ENCODE peak calls at places on chromosomes 5 and 9, in ten cellular contexts. E is cardiac muscle cell, D is AG04449, W is NB4, F is neural progenitor cell, Q is AG09309, Y is stomach, V is prostate gland, I is HCT116, C is ascending aorta. N is an unnamed sample.

GRCh38 chr9:109101810-109102209 is 17.9 kb downstream of the TMEM245 start:
- DNase-seq in E (peak; percentile 81), D (no peak), W (peak; percentile 51), F (no peak), Q (no peak), Y (no peak), V (peak; percentile 73), I (peak; percentile 27), C (no peak), N (peak; percentile 94)

GRCh38 chr5:1204693-1205242 is 3.4 kb downstream of the SLC6A19 start:
- DNase-seq in E (peak; percentile 30), D (no peak), W (peak; percentile 61), F (peak; percentile 80), Q (no peak), Y (no peak), V (no peak), I (peak; percentile 6), C (no peak), N (peak; percentile 33)

GRCh38 chr5:124102491-124102890 is 590.5 kb downstream of the CSNK1G3 start:
- DNase-seq in E (peak; percentile 8), D (no peak), W (no peak), F (no peak), Q (no peak), Y (no peak), V (no peak), I (no peak), C (no peak), N (no peak)

GRCh38 chr5:36029914-36030313 is 36.8 kb downstream of the UGT3A2 start:
- DNase-seq in E (no peak), D (no peak), W (no peak), F (no peak), Q (no peak), Y (no peak), V (no peak), I (no peak), C (no peak), N (no peak)

GRCh38 chr9:95268681-95269080 is 48.8 kb downstream of the FANCC start:
- DNase-seq in E (peak; percentile 55), D (no peak), W (peak; percentile 27), F (peak; percentile 28), Q (no peak), Y (no peak), V (peak; percentile 11), I (peak; percentile 10), C (no peak), N (peak; percentile 47)

GRCh38 chr5:131196331-131196730 is 25.6 kb downstream of the LYRM7 start:
- DNase-seq in E (no peak), D (no peak), W (no peak), F (no peak), Q (peak; percentile 1), Y (no peak), V (no peak), I (no peak), C (no peak), N (no peak)

GRCh38 chr9:20854444-20854843 is 170.4 kb downstream of the FOCAD start:
- DNase-seq in E (no peak), D (peak; percentile 77), W (no peak), F (no peak), Q (no peak), Y (no peak), V (no peak), I (no peak), C (no peak), N (no peak)

GRCh38 chr5:51859624-51860023 is 476.4 kb downstream of the ISL1 start:
- DNase-seq in E (no peak), D (no peak), W (no peak), F (no peak), Q (no peak), Y (no peak), V (no peak), I (no peak), C (no peak), N (no peak)

GRCh38 chr5:140165101-140165920 is 9.7 kb upstream of the CYSTM1 start:
- DNase-seq in E (no peak), D (no peak), W (no peak), F (no peak), Q (no peak), Y (peak; percentile 91), V (no peak), I (no peak), C (no peak), N (no peak)

GRCh38 chr5:34606101-34606500 is 50.0 kb upstream of the RAI14 start:
- DNase-seq in E (peak; percentile 55), D (no peak), W (no peak), F (no peak), Q (no peak), Y (no peak), V (no peak), I (no peak), C (no peak), N (no peak)

GRCh38 chr5:116488334-116488733 is 86.3 kb downstream of the SEMA6A start:
- DNase-seq in E (no peak), D (no peak), W (no peak), F (no peak), Q (no peak), Y (no peak), V (no peak), I (no peak), C (no peak), N (no peak)

GRCh38 chr9:107020040-107020530 is 157.1 kb downstream of the ZNF462 start:
- DNase-seq in E (peak; percentile 96), D (peak; percentile 87), W (no peak), F (peak; percentile 79), Q (peak; percentile 84), Y (no peak), V (no peak), I (no peak), C (no peak), N (no peak)

GRCh38 chr5:118857700-118858099 is 130.6 kb downstream of the DTWD2 start:
- DNase-seq in E (peak; percentile 3), D (no peak), W (peak; percentile 48), F (no peak), Q (no peak), Y (no peak), V (no peak), I (no peak), C (no peak), N (peak; percentile 2)

DNA sequence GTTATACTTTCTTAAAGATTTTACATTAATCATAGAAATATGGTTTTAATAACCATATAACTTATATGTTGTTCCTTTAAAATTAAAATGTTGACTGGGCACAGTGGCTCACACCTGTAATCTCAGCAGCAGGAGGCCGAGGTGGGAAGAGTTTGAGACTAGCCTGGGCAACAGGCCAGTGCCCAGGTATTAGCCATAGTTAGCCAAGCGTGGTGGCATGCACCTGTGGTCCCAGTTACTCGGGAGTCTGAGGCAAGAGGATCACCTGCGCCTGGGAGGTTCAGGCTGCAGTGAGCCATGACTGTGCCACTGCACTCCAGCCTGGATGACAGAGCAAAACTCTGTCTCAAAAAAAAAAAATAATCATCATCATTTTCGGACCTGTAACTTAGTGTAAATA is 133.5 kb downstream of the DTWD2 start:
- DNase-seq in E (no peak), D (no peak), W (no peak), F (no peak), Q (no peak), Y (no peak), V (no peak), I (no peak), C (no peak), N (no peak)
- H3K4me3 ChIP-seq in E (no peak overlapping the region), D (no peak overlapping the region), W (no peak overlapping the region), F (no peak overlapping the region), Q (no peak overlapping the region), Y (no peak overlapping the region), V (no peak overlapping the region), I (no peak overlapping the region), C (no peak overlapping the region), N (no peak overlapping the region)

DNA sequence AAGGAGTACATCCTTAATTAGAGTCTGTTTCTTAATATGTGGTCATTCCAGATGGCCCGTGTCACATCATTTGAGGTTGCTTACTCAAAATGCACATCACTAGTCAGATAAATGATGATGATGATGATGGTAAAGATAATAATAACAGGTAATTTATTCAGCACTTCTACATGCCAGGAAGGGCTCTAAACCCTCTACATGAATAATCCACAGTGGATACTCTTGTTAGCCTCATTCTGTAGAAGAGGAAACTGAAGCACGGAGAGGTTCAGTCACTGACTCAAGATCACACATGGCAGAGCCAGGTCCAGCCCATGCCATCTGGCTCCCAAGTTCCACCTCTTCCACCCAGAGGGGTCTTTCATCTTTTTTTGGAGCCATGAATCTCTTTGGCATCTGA is 11.7 kb downstream of the SH3PXD2B start:
- DNase-seq in E (no peak), D (no peak), W (no peak), F (no peak), Q (no peak), Y (no peak), V (no peak), I (no peak), C (no peak), N (no peak)
- TF ChIP-seq CTCF in E (no peak), D (no peak), W (no peak), F (no peak), Q (no peak), Y (no peak), V (no peak), I (no peak), C (no peak), N (no peak)

GRCh38 chr9:35687972-35688557 is 1.7 kb downstream of the TPM2 start:
- DNase-seq in E (no peak), D (no peak), W (no peak), F (no peak), Q (no peak), Y (no peak), V (no peak), I (no peak), C (no peak), N (no peak)
- H3K4me3 ChIP-seq in E (peak overlapping the region; percentile 67), D (peak overlapping the region; percentile 97), W (no peak overlapping the region), F (no peak overlapping the region), Q (peak overlapping the region; percentile 81), Y (peak overlapping the region; percentile 75), V (peak overlapping the region; percentile 76), I (peak overlapping the region; percentile 83), C (peak overlapping the region; percentile 83), N (no peak overlapping the region)

DNA sequence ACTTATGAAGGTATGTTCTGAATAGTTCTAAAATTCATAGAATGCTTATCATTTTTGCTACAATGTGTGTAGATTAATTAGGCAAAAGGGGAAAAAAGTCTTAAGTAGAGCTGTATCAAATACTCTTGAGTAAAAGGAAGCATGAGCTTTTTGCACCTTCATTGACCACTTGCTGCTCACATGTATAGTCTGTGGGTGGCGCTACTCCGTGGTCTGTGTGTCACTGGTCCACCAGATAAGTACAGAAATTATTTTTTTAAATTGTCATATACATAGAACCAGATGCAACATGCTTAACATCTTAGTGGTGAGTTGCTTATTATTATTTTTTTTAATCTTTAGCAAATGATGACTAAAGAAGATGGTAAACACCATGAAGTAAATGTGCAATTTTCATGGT is 130.2 kb downstream of the MAN2A1 start:
- DNase-seq in E (no peak), D (no peak), W (no peak), F (no peak), Q (no peak), Y (no peak), V (no peak), I (no peak), C (no peak), N (no peak)
- TF ChIP-seq CTCF in E (no peak), D (no peak), W (no peak), F (peak; percentile 27), Q (no peak), Y (no peak), V (no peak), I (peak; percentile 31), C (no peak), N (no peak)